ENCODE peak calls at places on chromosomes 3 and 15, in seven cellular contexts. T, E, V, A, B, N and J are unnamed samples.

GRCh38 chr3:196965804-196966173 is 2.8 kb downstream of the PIGZ start:
- DNase-seq in T (no peak), E (no peak), V (no peak), A (no peak), B (no peak), N (no peak), J (no peak)

GRCh38 chr3:43580181-43580580 is 41.6 kb downstream of the ANO10 start:
- DNase-seq in T (no peak), E (no peak), V (no peak), A (no peak), B (no peak), N (no peak), J (no peak)

GRCh38 chr15:52652984-52653383 is 26.2 kb downstream of the ATOSA start:
- DNase-seq in T (no peak), E (no peak), V (peak), A (no peak), B (no peak), N (no peak), J (no peak)

GRCh38 chr3:197836244-197836643 is 45.2 kb downstream of the LRCH3 start:
- DNase-seq in T (no peak), E (no peak), V (no peak), A (no peak), B (no peak), N (no peak), J (no peak)

GRCh38 chr15:61226313-61227250 is 2.5 kb downstream of the RORA start:
- DNase-seq in T (no peak), E (no peak), V (peak), A (no peak), B (no peak), N (no peak), J (no peak)

GRCh38 chr3:184800349-184800748 is 11.6 kb upstream of the VPS8 start:
- DNase-seq in T (no peak), E (no peak), V (no peak), A (no peak), B (no peak), N (no peak), J (no peak)

GRCh38 chr3:11475324-11475723 is 168.4 kb downstream of the VGLL4 start:
- DNase-seq in T (no peak), E (no peak), V (no peak), A (no peak), B (no peak), N (no peak), J (no peak)

GRCh38 chr3:15427981-15428380 is 583 bp downstream of the EAF1 start:
- DNase-seq in T (peak), E (no peak), V (no peak), A (no peak), B (no peak), N (no peak), J (no peak)

GRCh38 chr15:68536331-68537095 is 42.3 kb upstream of the CORO2B start:
- DNase-seq in T (no peak), E (no peak), V (peak), A (no peak), B (no peak), N (no peak), J (no peak)

DNA sequence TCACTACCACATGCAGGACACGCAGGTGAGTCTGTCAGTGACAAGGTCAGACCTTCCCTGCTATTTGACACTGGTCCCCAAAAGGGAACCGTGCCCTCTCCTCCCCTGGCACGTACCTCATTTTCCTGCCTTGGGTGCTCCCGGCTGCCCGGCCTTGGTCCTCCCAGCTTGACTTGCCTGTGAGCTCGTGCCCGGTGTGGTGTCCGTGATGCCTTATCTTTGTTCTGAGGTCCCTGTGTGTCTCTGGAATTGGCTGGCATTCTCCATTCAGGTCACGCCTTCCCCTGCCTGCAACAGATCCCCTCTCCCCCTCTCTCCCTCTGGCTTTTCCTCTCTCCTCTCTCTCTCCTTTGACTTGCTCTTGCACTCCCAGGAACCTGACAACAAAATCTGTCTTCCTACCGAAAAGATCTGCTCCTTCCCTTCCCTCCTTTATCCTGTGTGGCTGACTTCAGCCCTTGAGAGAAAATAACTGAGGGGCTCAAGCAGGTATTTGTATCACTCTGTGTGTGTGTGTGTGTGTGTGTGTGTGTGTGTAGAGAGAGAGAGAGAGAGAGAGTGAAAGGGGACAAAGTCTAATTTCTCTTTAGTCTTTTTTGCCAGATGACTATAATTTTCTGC is at the start of gene MASP1:
- DNase-seq in T (peak), E (no peak), V (peak), A (peak), B (no peak), N (no peak), J (no peak)
- H3K27ac ChIP-seq in T (no peak), E (no peak), V (peak), A (peak), B (no peak), N (no peak), J (no peak)

GRCh38 chr3:66153961-66154923 is 66.6 kb upstream of the SLC25A26 start:
- DNase-seq in T (peak), E (no peak), V (peak), A (no peak), B (no peak), N (no peak), J (no peak)
- H3K27ac ChIP-seq in T (no peak), E (no peak), V (no peak), A (no peak), B (peak), N (no peak), J (no peak)

GRCh38 chr15:49430046-49430445 is 7.0 kb downstream of the FGF7 start:
- DNase-seq in T (no peak), E (no peak), V (no peak), A (no peak), B (no peak), N (no peak), J (no peak)
- H3K27ac ChIP-seq in T (no peak), E (no peak), V (peak), A (no peak), B (peak), N (peak), J (no peak)

DNA sequence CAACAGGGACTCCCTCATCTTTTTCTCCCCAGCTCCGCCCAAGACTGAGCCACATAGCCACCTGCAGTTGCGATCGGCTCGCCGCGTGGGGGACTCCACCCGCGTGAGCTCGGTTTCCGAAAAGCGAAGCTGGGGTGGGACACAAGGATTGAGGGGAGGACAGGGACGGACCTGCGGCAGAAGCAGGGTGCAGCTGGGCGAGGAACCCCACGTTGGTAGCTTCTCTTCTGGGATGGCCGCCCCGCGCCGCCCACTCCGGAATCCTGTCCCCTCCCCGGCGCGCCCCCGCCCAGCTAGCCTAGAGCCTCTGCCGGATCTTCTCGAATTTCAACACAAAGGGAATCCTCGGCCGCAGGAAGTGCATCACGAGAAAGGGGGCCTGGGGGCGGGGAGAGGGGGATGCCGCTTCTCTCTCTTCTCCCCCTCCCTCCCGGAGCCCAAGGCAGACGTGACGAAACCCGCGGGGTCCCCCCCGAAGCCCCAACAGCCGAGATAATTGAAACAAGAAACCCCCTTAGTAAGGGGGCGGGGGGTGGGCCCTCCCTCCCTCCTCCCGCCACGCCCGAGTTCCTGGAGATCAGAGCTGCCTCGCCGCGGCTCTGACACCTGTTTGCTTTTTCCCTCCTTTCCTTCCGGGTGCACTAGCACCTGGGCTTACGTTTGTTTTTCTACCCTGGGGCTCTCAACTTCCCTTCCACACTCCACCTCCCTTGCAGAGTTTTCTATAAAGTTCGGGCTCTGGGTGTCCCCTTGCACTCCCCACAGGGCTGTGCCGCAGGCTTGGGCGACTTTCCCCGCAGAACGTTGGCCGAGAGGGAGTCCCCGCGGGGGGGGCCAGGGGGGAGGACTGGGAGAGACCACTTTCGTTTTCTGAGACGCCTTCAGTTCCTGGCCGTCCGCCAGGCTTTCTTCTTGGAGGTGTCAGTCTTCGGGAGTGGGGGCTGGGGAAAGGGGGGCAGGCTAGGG is 1.3 kb upstream of the KCNH8 start:
- DNase-seq in T (peak), E (peak), V (peak), A (peak), B (peak), N (peak), J (peak)
- H3K27ac ChIP-seq in T (peak), E (peak), V (no peak), A (no peak), B (peak), N (no peak), J (peak)